ENCODE peak calls at places on chromosomes 4 and X, in nine cellular contexts. J is A549, C is tibial artery, K is heart right ventricle, P is IMR-90, Z is pancreas, T is endodermal cell, L is brain microvascular endothelial cell, D is neural progenitor cell. Y is an unnamed sample.

GRCh38 chr4:154064244-154064643 is 275.4 kb upstream of the SFRP2 start:
- DNase-seq in J (no peak), C (no peak), K (no peak), P (no peak), Z (no peak), T (no peak), L (no peak), D (no peak), Y (no peak)

GRCh38 chrX:5388087-5388486 is 840.6 kb downstream of the NLGN4X start:
- DNase-seq in J (no peak), C (no peak), K (no peak), P (no peak), Z (no peak), T (no peak), L (no peak), D (no peak), Y (no peak)

GRCh38 chrX:30814978-30815377 is 74.1 kb downstream of the TAB3 start:
- DNase-seq in J (no peak), C (no peak), K (no peak), P (no peak), Z (no peak), T (no peak), L (no peak), D (no peak), Y (no peak)

GRCh38 chrX:44748014-44748413 is 95.8 kb upstream of the DUSP21 start:
- DNase-seq in J (no peak), C (no peak), K (no peak), P (no peak), Z (no peak), T (no peak), L (peak; percentile 9), D (no peak), Y (no peak)

GRCh38 chr4:25702848-25703247 is 47.2 kb downstream of the SLC34A2 start:
- DNase-seq in J (no peak), C (no peak), K (peak; percentile 63), P (peak; percentile 67), Z (no peak), T (no peak), L (peak; percentile 56), D (no peak), Y (no peak)

GRCh38 chrX:10634681-10635161 is 14.3 kb upstream of the MID1 start:
- DNase-seq in J (peak; percentile 71), C (no peak), K (no peak), P (peak; percentile 94), Z (no peak), T (no peak), L (peak; percentile 91), D (no peak), Y (no peak)

GRCh38 chr4:156824451-156825060 is 147.0 kb downstream of the PDGFC start:
- DNase-seq in J (no peak), C (no peak), K (no peak), P (no peak), Z (no peak), T (no peak), L (no peak), D (no peak), Y (no peak)

GRCh38 chr4:142574306-142574705 is 271.8 kb downstream of the INPP4B start:
- DNase-seq in J (no peak), C (no peak), K (no peak), P (no peak), Z (no peak), T (no peak), L (no peak), D (no peak), Y (no peak)

GRCh38 chr4:158168606-158169005 is 4.2 kb downstream of the GASK1B start:
- DNase-seq in J (no peak), C (no peak), K (no peak), P (no peak), Z (no peak), T (no peak), L (no peak), D (no peak), Y (no peak)

GRCh38 chr4:158169931-158170690 is 2.7 kb downstream of the GASK1B start:
- DNase-seq in J (no peak), C (no peak), K (no peak), P (peak; percentile 21), Z (no peak), T (no peak), L (no peak), D (no peak), Y (peak; percentile 72)

GRCh38 chr4:158170691-158171455 is 2.0 kb downstream of the GASK1B start:
- DNase-seq in J (no peak), C (peak; percentile 78), K (peak; percentile 84), P (peak; percentile 23), Z (peak; percentile 40), T (peak; percentile 76), L (no peak), D (no peak), Y (peak; percentile 18)

GRCh38 chr4:158171456-158171790 is 1.4 kb downstream of the GASK1B start:
- DNase-seq in J (no peak), C (no peak), K (no peak), P (no peak), Z (no peak), T (no peak), L (no peak), D (no peak), Y (no peak)

DNA sequence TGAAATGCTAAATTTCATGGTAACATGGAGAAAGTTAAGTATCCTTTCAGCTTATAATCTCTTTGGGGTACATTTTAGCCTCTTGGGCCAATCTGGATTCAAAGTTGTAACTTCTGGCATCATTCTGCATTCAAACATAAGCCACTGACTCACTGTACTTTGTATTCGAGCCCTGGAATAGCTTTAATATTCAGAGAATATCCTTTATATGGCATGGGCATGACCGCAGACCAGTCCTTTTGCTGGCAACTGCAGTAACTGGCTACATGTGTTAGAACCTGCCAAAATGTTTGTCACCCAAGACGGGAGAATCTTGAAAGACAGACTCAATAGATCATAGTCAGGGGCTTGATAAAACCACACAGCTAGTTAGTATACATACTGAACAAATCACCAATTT is 3.3 kb downstream of the GASK1B start:
- DNase-seq in J (no peak), C (no peak), K (no peak), P (no peak), Z (no peak), T (no peak), L (no peak), D (no peak), Y (peak; percentile 26)
- H3K4me3 ChIP-seq in J (no peak overlapping the region), C (peak overlapping the region; percentile 57), K (peak overlapping the region; percentile 76), P (peak overlapping the region; percentile 37), Z (peak overlapping the region; percentile 4), T (no peak overlapping the region), L (peak overlapping the region; percentile 47), D (no peak overlapping the region), Y (peak overlapping the region; percentile 21)

GRCh38 chrX:74107666-74108065 is 196.3 kb upstream of the ZCCHC13 start:
- DNase-seq in J (no peak), C (no peak), K (no peak), P (no peak), Z (no peak), T (no peak), L (no peak), D (no peak), Y (no peak)
- H3K27ac ChIP-seq in J (no peak overlapping the region), C (no peak overlapping the region), K (no peak overlapping the region), P (no peak overlapping the region), Z (no peak overlapping the region), T (no peak overlapping the region), L (no peak overlapping the region), D (no peak overlapping the region), Y (no peak overlapping the region)

GRCh38 chrX:15143050-15143824 is 126.6 kb downstream of the ASB9 start:
- DNase-seq in J (peak; percentile 9), C (no peak), K (peak; percentile 15), P (peak; percentile 45), Z (peak; percentile 50), T (peak; percentile 81), L (peak; percentile 9), D (peak; percentile 54), Y (peak; percentile 39)
- TF ChIP-seq CTCF in J (peak; percentile 66), C (peak; percentile 51), K (peak; percentile 67), P (peak; percentile 64), Z (peak; percentile 63), T (peak; percentile 83), L (peak; percentile 79), D (peak; percentile 75), Y (peak; percentile 78)

DNA sequence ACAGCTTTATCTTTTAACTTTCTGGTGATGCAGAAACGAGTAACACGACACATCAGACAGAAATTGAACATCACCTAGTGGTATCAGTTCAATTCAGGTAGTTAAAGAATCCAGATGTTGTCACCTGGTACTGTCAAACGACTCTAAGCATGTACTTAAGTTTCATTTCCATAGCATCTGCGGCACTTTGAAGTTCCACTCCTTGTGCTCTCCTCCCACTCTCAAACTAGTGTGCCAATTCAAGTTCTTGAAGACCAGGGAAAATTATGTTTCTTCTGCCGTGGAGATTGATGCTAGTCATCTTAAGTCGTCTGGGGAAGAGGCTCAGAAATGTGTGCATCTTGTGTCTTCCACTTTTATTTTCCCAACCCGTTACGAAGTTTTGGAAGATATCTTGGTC is 868 bp downstream of the COL4A6 start:
- DNase-seq in J (no peak), C (no peak), K (no peak), P (no peak), Z (no peak), T (no peak), L (no peak), D (peak; percentile 21), Y (no peak)
- H3K4me3 ChIP-seq in J (peak overlapping the region; percentile 90), C (peak overlapping the region; percentile 52), K (peak overlapping the region; percentile 55), P (peak overlapping the region; percentile 32), Z (no peak overlapping the region), T (peak overlapping the region; percentile 94), L (peak overlapping the region; percentile 55), D (peak overlapping the region; percentile 84), Y (no peak overlapping the region)

DNA sequence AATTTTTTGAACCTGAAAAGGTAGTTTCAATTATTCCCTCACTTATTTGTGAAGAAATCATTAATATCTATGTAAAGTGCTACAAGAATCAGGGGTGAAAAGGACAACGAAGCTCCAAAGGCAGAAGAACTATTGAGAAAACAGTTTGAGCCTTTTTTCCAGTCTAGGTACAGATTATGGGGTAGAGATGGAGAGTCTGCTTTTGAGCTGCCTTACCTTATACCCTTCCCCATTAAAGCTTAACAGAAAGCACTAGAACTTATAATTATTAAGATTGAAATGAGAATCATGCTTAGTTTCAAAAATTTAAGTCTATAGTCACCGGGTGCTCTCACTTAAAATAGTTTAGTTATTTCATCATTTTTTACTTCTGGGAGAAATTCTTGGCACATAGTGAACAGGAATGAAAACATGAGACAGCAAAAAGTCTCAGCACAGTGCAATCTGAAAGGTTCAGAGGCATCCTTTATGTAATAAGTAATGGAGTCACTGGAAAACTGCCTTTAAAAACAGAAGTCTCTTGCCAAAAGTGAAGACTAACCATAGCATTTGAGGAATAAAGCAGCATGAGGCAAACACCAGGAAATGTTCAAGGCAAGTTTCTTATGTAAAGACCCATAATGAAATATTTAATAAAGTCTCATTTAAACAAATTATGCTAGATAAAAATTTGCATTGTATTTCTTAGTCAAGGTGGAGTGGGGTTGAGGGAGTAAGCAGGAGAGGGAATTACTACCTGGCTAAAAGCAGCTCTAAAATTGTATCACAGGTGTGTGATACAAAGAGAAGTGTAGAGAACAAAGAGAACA is 5.1 kb upstream of the DCLK2 start:
- DNase-seq in J (peak; percentile 14), C (no peak), K (no peak), P (peak; percentile 97), Z (no peak), T (no peak), L (peak; percentile 78), D (no peak), Y (no peak)
- H3K27ac ChIP-seq in J (peak overlapping the region; percentile 80), C (no peak overlapping the region), K (no peak overlapping the region), P (peak overlapping the region; percentile 61), Z (no peak overlapping the region), T (no peak overlapping the region), L (peak overlapping the region; percentile 90), D (no peak overlapping the region), Y (no peak overlapping the region)

GRCh38 chr4:160038560-160038959 is 935.7 kb downstream of the RAPGEF2 start:
- DNase-seq in J (no peak), C (no peak), K (no peak), P (no peak), Z (no peak), T (no peak), L (no peak), D (no peak), Y (no peak)
- TF ChIP-seq CTCF in J (no peak), C (no peak), K (no peak), P (no peak), Z (no peak), T (no peak), L (no peak), D (no peak), Y (no peak)